ENCODE peak calls at places on chromosomes 6 and 20, in five cellular contexts. Q is ascending aorta; N is T-helper 17 cell; C is stimulated activated CD4-positive, alpha-beta T cell treated with anti-CD3 and anti-CD28 coated beads, Interleukin-4, amount 100 ng/mL, for 4 hours; L is OCI-LY7. S is an unnamed sample.

GRCh38 chr20:25750765-25751696 is 54.4 kb upstream of the ZNF337 start:
- DNase-seq in L (peak), C (peak), Q (no peak), N (peak), S (no peak)

GRCh38 chr20:48292806-48293205 is 507.5 kb upstream of the SULF2 start:
- DNase-seq in Q (no peak), N (no peak), C (no peak), L (no peak), S (peak)

GRCh38 chr20:8133816-8134451 is 1.9 kb downstream of the PLCB1 start:
- DNase-seq in C (no peak), Q (no peak), L (no peak), N (no peak), S (no peak)

GRCh38 chr6:30544666-30545272 is 11.5 kb downstream of the GNL1 start:
- DNase-seq in L (peak), Q (peak), C (no peak), N (no peak), S (peak)

GRCh38 chr6:90583179-90583578 is 3.7 kb downstream of the MAP3K7 start:
- DNase-seq in L (no peak), N (no peak), C (no peak), Q (no peak), S (no peak)

GRCh38 chr20:58433759-58434158 is 44.7 kb downstream of the VAPB start:
- DNase-seq in C (no peak), L (no peak), N (no peak), Q (no peak), S (peak)

GRCh38 chr6:39446909-39447308 is 124.4 kb upstream of the KCNK16 start:
- DNase-seq in C (no peak), L (no peak), N (no peak), Q (no peak), S (no peak)

GRCh38 chr6:135922746-135923145 is 71.2 kb downstream of the PDE7B start:
- DNase-seq in Q (no peak), C (no peak), N (no peak), L (no peak), S (no peak)

GRCh38 chr6:153032255-153032882 is 29.9 kb upstream of the MTRF1L start:
- DNase-seq in L (peak), N (no peak), Q (no peak), C (no peak), S (peak)

GRCh38 chr20:11682285-11682684 is 235.4 kb upstream of the BTBD3 start:
- DNase-seq in N (no peak), C (no peak), L (no peak), Q (no peak), S (no peak)

GRCh38 chr6:6915813-6916547 is 191.8 kb upstream of the RREB1 start:
- DNase-seq in Q (peak), C (no peak), L (no peak), N (no peak), S (no peak)

GRCh38 chr20:49747707-49748524 is 34.2 kb upstream of the B4GALT5 start:
- DNase-seq in C (no peak), L (no peak), N (no peak), Q (peak), S (peak)

GRCh38 chr6:33276864-33277662 is at the start of gene B3GALT4:
- DNase-seq in N (peak), L (peak), Q (peak), C (peak), S (peak)

GRCh38 chr6:75317503-75318206 is 33.1 kb upstream of the TMEM30A start:
- DNase-seq in L (no peak), Q (no peak), N (no peak), C (no peak), S (peak)

GRCh38 chr6:104682722-104683643 is 176.7 kb downstream of the HACE1 start:
- DNase-seq in N (peak), L (peak), Q (no peak), C (peak), S (peak)

GRCh38 chr6:136166815-136167214 is 83.3 kb downstream of the MTFR2 start:
- DNase-seq in N (no peak), L (no peak), Q (no peak), C (no peak), S (no peak)